ENCODE peak calls at places on chromosomes 4 and X, in seven cellular contexts. A is dorsolateral prefrontal cortex, N is DND-41, Z is colonic mucosa, V is ovary, M is AG04450, B is breast epithelium. G is an unnamed sample.

GRCh38 chr4:120331486-120332281 is 265.0 kb upstream of the MAD2L1 start:
- DNase-seq in V (no peak), A (no peak), N (no peak), M (no peak), B (no peak), Z (no peak), G (no peak)

GRCh38 chrX:49198540-49199314 is 1.3 kb downstream of the SYP start:
- DNase-seq in M (no peak), V (no peak), B (no peak), N (no peak), A (no peak), Z (no peak), G (no peak)

GRCh38 chrX:31590581-31591113 is 518.8 kb upstream of the FTHL17 start:
- DNase-seq in B (no peak), N (no peak), M (peak; percentile 6), V (no peak), A (no peak), Z (no peak), G (no peak)

GRCh38 chr4:183522821-183523220 is 18.0 kb downstream of the ING2 start:
- DNase-seq in M (no peak), V (no peak), Z (no peak), B (no peak), A (no peak), N (no peak), G (no peak)

GRCh38 chr4:170243662-170244288 is 154.0 kb upstream of the AADAT start:
- DNase-seq in A (no peak), B (no peak), N (no peak), Z (no peak), V (no peak), M (no peak), G (no peak)

GRCh38 chr4:172412851-172413250 is 599.6 kb downstream of the GALNTL6 start:
- DNase-seq in N (no peak), A (no peak), M (no peak), Z (no peak), V (no peak), B (no peak), G (no peak)

GRCh38 chrX:153568612-153569011 is 30.3 kb downstream of the CCNQ start:
- DNase-seq in Z (no peak), V (no peak), M (no peak), N (no peak), B (no peak), A (no peak), G (no peak)

GRCh38 chr4:145279122-145279960 is 99.0 kb upstream of the OTUD4 start:
- DNase-seq in V (no peak), M (no peak), N (no peak), A (no peak), Z (no peak), B (no peak), G (no peak)

GRCh38 chrX:139079789-139080188 is 368.3 kb upstream of the FGF13 start:
- DNase-seq in V (no peak), Z (no peak), N (no peak), M (no peak), B (no peak), A (no peak), G (no peak)

GRCh38 chrX:104151037-104151436 is 5.8 kb downstream of the SLC25A53 start:
- DNase-seq in Z (no peak), B (no peak), M (no peak), A (no peak), N (no peak), V (no peak), G (no peak)

GRCh38 chr4:2818351-2818939 is 25.2 kb upstream of the ADD1 start:
- DNase-seq in V (no peak), N (no peak), M (no peak), A (no peak), B (no peak), Z (no peak), G (no peak)

GRCh38 chr4:173252024-173252935 is 81.9 kb downstream of the HMGB2 start:
- DNase-seq in M (peak; percentile 98), B (no peak), V (no peak), A (no peak), N (peak; percentile 94), Z (peak; percentile 34), G (no peak)

GRCh38 chr4:20378181-20378580 is 126.5 kb downstream of the SLIT2 start:
- DNase-seq in V (no peak), B (no peak), A (no peak), N (no peak), M (no peak), Z (no peak), G (no peak)

GRCh38 chr4:127249066-127249766 is 383.5 kb upstream of the INTU start:
- DNase-seq in Z (no peak), B (no peak), V (no peak), M (no peak), N (no peak), A (no peak), G (no peak)

GRCh38 chrX:13159886-13160285 is 115.5 kb upstream of the FAM9C start:
- DNase-seq in A (no peak), V (no peak), Z (no peak), M (no peak), N (no peak), B (no peak), G (no peak)

GRCh38 chr4:139241784-139242151 is 38.3 kb downstream of the MGARP start:
- DNase-seq in Z (no peak), A (no peak), M (no peak), B (no peak), V (no peak), N (no peak), G (no peak)

DNA sequence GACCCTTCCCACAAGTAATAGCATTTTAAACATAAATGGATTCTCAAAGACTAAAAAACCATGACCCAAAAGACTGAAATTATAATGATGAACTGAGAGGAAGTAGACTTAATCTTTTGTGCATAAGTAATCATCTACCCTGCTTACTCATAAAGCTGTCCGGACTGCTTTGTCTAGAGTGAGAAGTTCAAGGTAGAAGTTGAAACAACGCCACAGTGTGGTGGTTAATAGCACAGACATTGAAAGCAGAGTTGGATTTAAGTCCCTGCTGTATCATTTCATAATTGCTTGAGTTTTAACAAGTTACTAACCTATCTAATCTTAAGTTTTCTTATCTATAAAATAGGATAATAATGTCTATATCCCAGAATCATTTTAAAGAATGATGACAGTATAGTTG is 346.5 kb downstream of the CENPC start:
- DNase-seq in M (no peak), N (no peak), Z (no peak), A (no peak), B (no peak), V (no peak), G (peak; percentile 8)
- TF ChIP-seq CTCF in M (no peak), N (peak; percentile 32), Z (no peak), A (peak; percentile 12), B (peak; percentile 22), V (no peak), G (no peak)

GRCh38 chr4:17322514-17322913 is 189.4 kb downstream of the QDPR start:
- DNase-seq in Z (no peak), A (no peak), V (no peak), B (no peak), M (no peak), N (no peak), G (no peak)

GRCh38 chr4:17326756-17327155 is 185.1 kb downstream of the QDPR start:
- DNase-seq in Z (no peak), B (no peak), M (no peak), V (no peak), A (no peak), N (no peak), G (no peak)

GRCh38 chr4:17323619-17324400 is 188.1 kb downstream of the QDPR start:
- DNase-seq in M (no peak), N (no peak), V (no peak), A (no peak), B (no peak), Z (no peak), G (no peak)

GRCh38 chr4:17325098-17325497 is 186.8 kb downstream of the QDPR start:
- DNase-seq in N (no peak), B (no peak), A (no peak), V (no peak), Z (no peak), M (no peak), G (no peak)

DNA sequence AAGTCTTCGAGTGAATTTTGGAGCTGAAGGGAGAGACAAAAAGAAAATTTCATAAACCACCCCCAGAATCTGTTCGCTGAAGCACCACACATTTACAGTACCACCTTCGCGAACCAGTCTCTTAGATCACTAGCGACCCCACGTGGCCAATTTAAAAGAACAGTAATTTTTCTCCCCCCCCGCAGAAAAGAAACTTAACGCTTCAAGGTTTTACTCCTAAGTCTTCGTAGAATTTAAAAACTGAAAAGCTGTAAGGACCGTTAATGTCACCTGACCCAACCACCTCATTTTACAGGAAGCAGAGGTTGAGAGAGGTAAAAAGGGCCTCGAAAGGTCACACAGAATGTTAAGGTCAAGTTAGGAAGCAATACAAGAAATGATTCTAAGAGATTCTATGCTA is 187.5 kb downstream of the QDPR start:
- DNase-seq in Z (peak; percentile 30), V (peak; percentile 37), M (peak; percentile 62), B (no peak), N (no peak), A (no peak), G (peak; percentile 50)
- TF ChIP-seq CTCF in Z (peak; percentile 28), V (no peak), M (peak; percentile 80), B (peak; percentile 61), N (peak; percentile 25), A (peak; percentile 72), G (peak; percentile 58)

DNA sequence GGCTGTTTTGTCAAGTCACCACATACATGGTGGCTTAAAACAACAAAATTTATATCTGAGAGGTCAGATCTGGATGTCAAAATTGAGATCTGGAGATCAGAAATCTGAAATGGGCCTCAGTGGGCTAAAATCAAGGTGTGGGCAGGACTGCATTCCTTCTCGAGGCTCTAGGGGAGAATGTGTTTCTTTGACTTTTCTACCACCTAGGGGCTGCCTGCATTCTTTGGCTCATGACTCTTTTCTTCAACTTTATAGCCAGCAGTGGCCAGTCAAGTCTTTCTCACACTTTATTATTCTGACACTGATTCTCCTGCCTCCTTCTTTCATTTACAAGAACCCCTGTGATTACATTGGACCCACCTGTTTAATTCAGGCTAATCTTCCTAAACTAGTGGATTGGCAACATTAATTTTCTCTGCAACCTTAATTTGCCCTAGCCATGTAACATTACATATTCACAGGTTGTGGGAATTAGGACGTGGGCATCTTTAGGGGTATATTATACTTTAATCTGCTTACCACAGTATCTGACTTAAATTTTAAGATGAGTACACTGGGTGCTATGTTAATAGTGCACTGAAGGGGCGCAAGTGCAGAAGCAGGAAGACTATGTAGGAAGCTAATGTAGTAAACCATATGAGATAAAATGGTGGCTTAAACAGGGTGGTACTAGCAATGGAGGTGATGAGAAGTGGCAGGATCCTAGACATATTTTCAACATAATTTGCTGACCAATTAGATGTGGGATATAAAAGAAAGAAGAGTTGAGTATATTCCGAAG is 188.0 kb downstream of the SLC4A4 start:
- DNase-seq in Z (no peak), A (no peak), N (no peak), B (no peak), V (no peak), M (no peak), G (no peak)
- TF ChIP-seq CTCF in Z (no peak), A (no peak), N (peak; percentile 9), B (no peak), V (no peak), M (peak; percentile 21), G (no peak)

DNA sequence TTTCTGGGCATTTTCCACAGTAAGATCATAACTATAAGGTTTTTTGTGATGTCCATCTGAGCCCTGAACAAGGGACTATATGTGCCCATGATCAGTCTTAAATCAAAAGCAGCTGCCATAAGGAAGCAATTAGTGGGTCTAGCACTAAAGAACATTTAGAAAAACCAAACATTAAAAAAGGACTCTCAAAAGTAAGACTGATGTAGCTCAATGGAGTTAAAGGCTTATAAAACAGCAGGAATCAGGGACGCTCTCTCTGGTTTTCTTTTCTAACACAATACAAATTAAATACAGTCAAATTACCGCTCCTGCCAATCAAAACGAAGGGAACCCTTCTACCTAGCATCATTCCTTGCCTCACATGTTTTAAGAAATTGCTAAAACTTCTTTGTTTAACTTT is 219.9 kb upstream of the ETNPPL start:
- DNase-seq in N (no peak), Z (no peak), A (no peak), B (no peak), V (no peak), M (no peak), G (no peak)
- TF ChIP-seq CTCF in N (no peak), Z (no peak), A (no peak), B (no peak), V (no peak), M (no peak), G (no peak)